ENCODE peak calls at places on chromosomes 7 and 10, in five cellular contexts. W is CD4-positive, alpha-beta memory T cell; S is heart left ventricle; Q is GM23338; J is A549. U is an unnamed sample.
A peak's percentile ranks its signal among the peaks of the same experiment; 100 is the strongest.

GRCh38 chr10:124736491-124737136 is 7.6 kb downstream of the FAM53B start:
- DNase-seq in W (no peak), S (peak; percentile 86), Q (no peak), J (no peak), U (no peak)

GRCh38 chr10:125868372-125868975 is 12.6 kb downstream of the DHX32 start:
- DNase-seq in W (peak; percentile 3), S (no peak), Q (peak; percentile 66), J (peak; percentile 28), U (peak; percentile 20)

GRCh38 chr7:119623427-119623826 is 649.5 kb upstream of the KCND2 start:
- DNase-seq in W (no peak), S (no peak), Q (no peak), J (no peak), U (no peak)

GRCh38 chr10:62817120-62817762 is 1.1 kb upstream of the EGR2 start:
- DNase-seq in W (no peak), S (peak; percentile 70), Q (peak; percentile 35), J (no peak), U (no peak)

GRCh38 chr10:120460191-120460590 is 3.2 kb downstream of the PLPP4 start:
- DNase-seq in W (no peak), S (no peak), Q (no peak), J (no peak), U (no peak)

GRCh38 chr7:47893238-47893637 is 55.0 kb downstream of the PKD1L1 start:
- DNase-seq in W (no peak), S (no peak), Q (peak; percentile 80), J (peak; percentile 35), U (no peak)

GRCh38 chr7:75056476-75056875 is 17.1 kb downstream of the RCC1L start:
- DNase-seq in W (no peak), S (no peak), Q (no peak), J (no peak), U (no peak)

GRCh38 chr10:13791483-13791882 is 204.7 kb downstream of the PRPF18 start:
- DNase-seq in W (no peak), S (no peak), Q (no peak), J (no peak), U (no peak)

GRCh38 chr10:8096931-8097330 is 42.4 kb downstream of the GATA3 start:
- DNase-seq in W (no peak), S (no peak), Q (no peak), J (no peak), U (no peak)

GRCh38 chr7:153190986-153191385 is 431.4 kb downstream of the ACTR3B start:
- DNase-seq in W (no peak), S (no peak), Q (no peak), J (no peak), U (no peak)

DNA sequence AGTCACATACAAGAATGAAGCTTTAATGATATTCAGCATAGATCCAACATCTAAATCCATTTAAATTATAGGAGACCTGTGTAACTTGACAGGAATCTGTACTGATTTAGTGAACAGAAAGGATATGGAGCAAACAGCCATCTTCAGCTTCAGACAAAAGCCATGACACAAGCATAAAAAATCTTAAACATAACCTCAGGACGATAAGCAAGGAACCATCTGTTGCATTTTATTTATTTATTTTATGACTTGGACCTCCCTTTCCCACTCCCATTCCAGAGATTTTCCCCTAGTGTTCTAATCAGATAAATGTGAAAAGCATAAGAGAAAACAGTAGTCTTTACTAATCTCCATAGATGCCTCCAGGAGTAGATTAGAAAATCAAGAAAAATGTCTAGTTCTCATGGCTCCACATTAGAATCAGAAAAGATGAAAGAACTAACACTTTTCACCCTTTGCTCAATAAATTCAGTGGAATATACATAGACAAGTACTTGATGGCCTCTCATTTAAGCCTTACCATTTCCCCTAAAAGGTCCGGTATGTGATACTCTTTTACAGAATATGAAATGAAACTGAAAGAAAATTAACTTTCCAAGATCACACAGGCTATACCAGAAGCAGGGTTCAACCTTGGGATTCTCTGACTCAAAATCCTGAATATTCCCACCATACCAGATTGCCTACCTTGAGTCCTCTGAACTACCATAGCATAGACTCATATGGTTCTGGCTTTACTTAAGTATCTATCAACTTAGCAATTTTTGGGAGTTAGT is 15.2 kb downstream of the CACNA2D1 start:
- DNase-seq in W (no peak), S (no peak), Q (no peak), J (no peak), U (no peak)
- H3K27ac ChIP-seq in W (no peak overlapping the region), S (no peak overlapping the region), Q (no peak overlapping the region), J (no peak overlapping the region), U (no peak overlapping the region)

DNA sequence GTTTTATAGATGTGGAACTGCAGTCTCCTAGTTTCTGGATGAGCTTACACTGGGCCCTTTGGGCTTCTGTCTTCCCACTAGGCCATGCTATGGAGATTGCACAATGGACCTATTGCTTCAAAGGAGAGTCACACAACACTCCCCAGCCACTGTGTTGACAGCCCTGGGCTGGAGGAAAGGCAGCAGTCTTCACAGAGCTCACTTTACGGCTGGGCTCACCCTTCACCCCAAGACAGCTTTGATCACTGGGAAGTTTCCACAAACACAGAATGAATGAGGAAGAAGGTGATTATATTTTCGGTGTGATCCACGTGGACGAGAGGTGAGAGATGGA is 92.8 kb upstream of the GDF10 start:
- DNase-seq in W (peak; percentile 7), S (no peak), Q (no peak), J (no peak), U (no peak)
- H3K27ac ChIP-seq in W (peak overlapping the region; percentile 22), S (no peak overlapping the region), Q (no peak overlapping the region), J (no peak overlapping the region), U (no peak overlapping the region)

GRCh38 chr7:92645114-92645497 is 54.9 kb upstream of the FAM133B start:
- DNase-seq in W (no peak), S (no peak), Q (no peak), J (no peak), U (no peak)
- H3K27ac ChIP-seq in W (no peak overlapping the region), S (peak overlapping the region; percentile 66), Q (no peak overlapping the region), J (peak overlapping the region; percentile 73), U (peak overlapping the region; percentile 90)

DNA sequence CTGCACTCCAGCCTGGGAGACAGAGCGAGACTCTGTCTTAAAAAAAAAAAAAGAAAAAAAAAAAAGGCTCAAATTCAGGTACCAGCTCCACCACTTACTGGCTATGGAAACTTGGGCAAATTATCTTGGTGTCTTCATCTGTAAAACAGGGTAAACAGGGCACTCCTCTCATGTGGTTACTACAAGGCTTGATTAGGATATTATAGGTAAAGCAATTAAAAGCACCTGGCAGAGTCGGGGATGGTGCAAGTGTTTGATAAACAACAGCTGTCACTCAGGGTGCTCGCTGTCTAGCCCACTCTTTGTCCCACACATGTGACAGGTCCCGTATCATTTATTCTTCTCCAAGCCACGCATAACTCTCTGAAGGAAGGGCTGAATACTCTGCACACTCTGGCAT is 96.9 kb downstream of the SORBS1 start:
- DNase-seq in W (no peak), S (no peak), Q (no peak), J (no peak), U (no peak)
- H3K27ac ChIP-seq in W (no peak overlapping the region), S (peak overlapping the region; percentile 74), Q (no peak overlapping the region), J (no peak overlapping the region), U (no peak overlapping the region)